ENCODE peak calls at places on chromosomes 11 and 22, in five cellular contexts. B is prostate gland, K is heart right ventricle, U is neuronal stem cell, L is endodermal cell. J is an unnamed sample. For H3K4me1 and H3K27me3, the result is how much of the 10 kb centered on the place peaks cover.

GRCh38 chr11:34773826-34774225 is 142.4 kb downstream of the APIP start:
- DNase-seq in B (no peak), K (no peak), U (no peak), L (no peak), J (no peak)

GRCh38 chr11:19557720-19558140 is 154.9 kb upstream of the NAV2 start:
- DNase-seq in B (peak), K (peak), U (peak), L (peak), J (peak)

GRCh38 chr11:18633256-18634139 is 644 bp downstream of the SPTY2D1 start:
- DNase-seq in B (no peak), K (no peak), U (no peak), L (peak), J (no peak)

GRCh38 chr11:78961938-78962701 is 387.5 kb upstream of the NARS2 start:
- DNase-seq in B (no peak), K (no peak), U (peak), L (peak), J (no peak)

GRCh38 chr11:73236879-73237278 is 18.8 kb downstream of the P2RY2 start:
- DNase-seq in B (no peak), K (peak), U (peak), L (peak), J (peak)

GRCh38 chr11:93573184-93573583 is 30.0 kb upstream of the SMCO4 start:
- DNase-seq in B (no peak), K (no peak), U (no peak), L (no peak), J (no peak)

GRCh38 chr11:102850973-102851745 is 7.8 kb upstream of the MMP3 start:
- DNase-seq in B (no peak), K (no peak), U (no peak), L (no peak), J (no peak)

GRCh38 chr11:870127-870413 is 27.4 kb downstream of the TSPAN4 start:
- DNase-seq in B (no peak), K (no peak), U (no peak), L (no peak), J (no peak)

GRCh38 chr11:1521382-1522080 is 35.0 kb upstream of the MOB2 start:
- DNase-seq in B (no peak), K (no peak), U (no peak), L (no peak), J (no peak)

GRCh38 chr11:126482586-126483108 is 127.2 kb downstream of the ST3GAL4 start:
- DNase-seq in B (no peak), K (no peak), U (no peak), L (no peak), J (peak)

GRCh38 chr22:35477911-35478582 is 62.6 kb upstream of the RASD2 start:
- DNase-seq in B (peak), K (peak), U (no peak), L (no peak), J (no peak)

GRCh38 chr11:41316726-41317125 is 142.7 kb downstream of the LRRC4C start:
- DNase-seq in B (no peak), K (no peak), U (no peak), L (no peak), J (no peak)

GRCh38 chr11:119584193-119585037 is 144.6 kb downstream of the NECTIN1 start:
- DNase-seq in B (peak), K (peak), U (peak), L (peak), J (peak)

GRCh38 chr22:40238425-40239344 is 61.0 kb downstream of the TNRC6B start:
- DNase-seq in B (peak), K (no peak), U (no peak), L (no peak), J (peak)

GRCh38 chr11:33630936-33631748 is 69.5 kb downstream of the C11orf91 start:
- DNase-seq in B (no peak), K (no peak), U (no peak), L (no peak), J (no peak)

GRCh38 chr11:121448431-121448941 is 3.6 kb upstream of the SORL1 start:
- DNase-seq in B (no peak), K (no peak), U (no peak), L (no peak), J (no peak)

GRCh38 chr11:15770798-15771414 is 585.4 kb downstream of the SOX6 start:
- DNase-seq in B (no peak), K (no peak), U (peak), L (peak), J (no peak)

GRCh38 chr11:75524576-75525432 is 937 bp downstream of the GDPD5 start:
- DNase-seq in B (no peak), K (peak), U (peak), L (peak), J (no peak)

GRCh38 chr11:31921066-31921465 is 109.9 kb upstream of the PAX6 start:
- DNase-seq in B (no peak), K (no peak), U (no peak), L (no peak), J (no peak)

GRCh38 chr11:14189874-14190273 is 169.1 kb downstream of the RRAS2 start:
- DNase-seq in B (no peak), K (peak), U (no peak), L (no peak), J (peak)

GRCh38 chr11:71086687-71087258 is 165.6 kb downstream of the SHANK2 start:
- DNase-seq in B (peak), K (no peak), U (peak), L (peak), J (no peak)

GRCh38 chr11:64924910-64925284 is 408 bp downstream of the PPP2R5B start:
- DNase-seq in B (no peak), K (no peak), U (no peak), L (peak), J (no peak)

GRCh38 chr22:20885557-20886323 is 26.9 kb downstream of the SNAP29 start:
- DNase-seq in B (peak), K (peak), U (peak), L (peak), J (peak)

GRCh38 chr22:33049125-33049729 is 9.0 kb downstream of the SYN3 start:
- DNase-seq in B (peak), K (peak), U (peak), L (peak), J (peak)
- H3K4me1 ChIP-seq in B (under half), K (under half), U (under half), L (under half), J (under half)

GRCh38 chr22:25362215-25362882 is 142.9 kb downstream of the CRYBB2 start:
- DNase-seq in B (peak), K (peak), U (peak), L (peak), J (peak)

GRCh38 chr22:25364736-25365241 is 145.3 kb downstream of the CRYBB2 start:
- DNase-seq in B (no peak), K (no peak), U (no peak), L (no peak), J (peak)

GRCh38 chr22:25364281-25364680 is 144.8 kb downstream of the CRYBB2 start:
- DNase-seq in B (no peak), K (no peak), U (no peak), L (no peak), J (peak)

GRCh38 chr22:25362883-25363240 is 143.4 kb downstream of the CRYBB2 start:
- DNase-seq in B (no peak), K (no peak), U (no peak), L (no peak), J (peak)

GRCh38 chr22:25363474-25363873 is 144.0 kb downstream of the CRYBB2 start:
- DNase-seq in B (no peak), K (no peak), U (no peak), L (no peak), J (peak)
- H3K27ac ChIP-seq in B (no peak), K (no peak), U (no peak), L (no peak), J (no peak)

GRCh38 chr11:8178297-8178696 is 9.5 kb upstream of the RIC3 start:
- DNase-seq in B (no peak), K (no peak), U (no peak), L (peak), J (no peak)

GRCh38 chr11:8186429-8186828 is 17.6 kb upstream of the RIC3 start:
- DNase-seq in B (no peak), K (no peak), U (no peak), L (no peak), J (no peak)

GRCh38 chr11:8183136-8183535 is 14.3 kb upstream of the RIC3 start:
- DNase-seq in B (no peak), K (no peak), U (no peak), L (no peak), J (no peak)

GRCh38 chr11:8180469-8180868 is 11.6 kb upstream of the RIC3 start:
- DNase-seq in B (no peak), K (no peak), U (no peak), L (peak), J (no peak)
- H3K27me3 ChIP-seq in B (under half), K (under half), U (under half), L (under half), J (under half)

DNA sequence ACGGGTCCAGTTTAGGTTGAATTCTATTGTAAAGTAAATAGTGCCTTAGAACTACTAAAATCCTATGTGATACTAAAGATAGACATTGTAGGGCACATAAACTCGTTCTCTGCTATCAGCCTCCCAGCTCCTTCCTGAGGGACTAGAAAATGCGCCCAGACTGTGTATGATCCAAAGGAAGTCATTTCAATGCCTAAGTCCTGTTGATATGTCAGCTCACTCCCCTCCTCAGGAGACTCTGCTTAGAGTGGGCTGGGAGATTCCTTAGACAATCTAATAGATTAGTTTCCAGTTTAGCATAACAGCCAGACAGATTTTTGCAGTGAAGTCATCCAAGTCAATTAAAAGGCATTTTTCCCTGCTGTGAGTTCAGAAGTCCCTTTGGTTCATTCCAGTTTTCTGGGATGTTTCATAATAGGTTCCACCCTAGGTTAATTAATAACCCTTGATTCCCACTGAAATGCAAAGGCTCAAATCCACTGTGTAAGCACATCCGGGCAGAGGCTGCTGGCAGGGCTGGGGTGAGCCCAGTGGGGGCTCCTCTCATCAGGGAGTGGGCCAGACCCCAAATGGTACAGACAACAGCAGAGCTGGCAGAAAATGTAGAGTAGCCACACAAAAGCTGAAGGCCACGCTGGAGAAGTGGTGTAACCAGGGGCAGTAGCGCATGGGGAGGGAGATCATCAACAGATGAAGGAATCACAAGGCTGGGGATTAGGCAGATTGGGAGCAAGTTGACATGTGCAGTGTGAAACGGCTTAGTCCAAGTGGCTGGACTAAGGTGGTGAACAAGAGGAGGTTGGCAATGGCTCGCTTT is 90.7 kb downstream of the SYN3 start:
- DNase-seq in B (no peak), K (no peak), U (no peak), L (no peak), J (no peak)
- H3K4me1 ChIP-seq in B (under half), K (under half), U (under half), L (under half), J (under half)